ENCODE peak calls at places on chromosomes 13 and 19, in nine cellular contexts. C is upper lobe of right lung; T is NCI-H524; G is HuH-7.5; P is stimulated activated CD4-positive, alpha-beta T cell treated with anti-CD3 and anti-CD28 coated beads, Interleukin-1b, Interleukin-23, amount 100 ng/mL, for 24 hours; J is A549; O is CD8-positive, alpha-beta memory T cell; H is HFF-Myc; X is activated T-helper 1 cell treated with Interleukin-2 at 50 U/mL for 16 hours. Q is an unnamed sample.

GRCh38 chr13:91817250-91817649 is 418.8 kb downstream of the GPC5 start:
- DNase-seq in C (no peak), T (peak), G (no peak), P (no peak), J (no peak), O (no peak), H (no peak), X (no peak), Q (no peak)

GRCh38 chr19:45391871-45392665 is 12.8 kb downstream of the PPP1R13L start:
- DNase-seq in C (no peak), T (no peak), G (no peak), P (no peak), J (no peak), O (no peak), H (no peak), X (no peak), Q (no peak)

GRCh38 chr13:47853236-47853635 is 147.8 kb downstream of the SUCLA2 start:
- DNase-seq in C (no peak), T (no peak), G (no peak), P (no peak), J (no peak), O (no peak), H (no peak), X (no peak), Q (no peak)

GRCh38 chr19:30281903-30282302 is 90.3 kb upstream of the ZNF536 start:
- DNase-seq in C (no peak), T (no peak), G (no peak), P (no peak), J (no peak), O (no peak), H (no peak), X (no peak), Q (no peak)

GRCh38 chr19:7842661-7843294 is 12.8 kb downstream of the EVI5L start:
- DNase-seq in C (no peak), T (no peak), G (no peak), P (no peak), J (no peak), O (no peak), H (no peak), X (no peak), Q (no peak)

GRCh38 chr19:45791744-45792481 is 732 bp downstream of the DMWD start:
- DNase-seq in C (no peak), T (no peak), G (no peak), P (no peak), J (no peak), O (no peak), H (no peak), X (no peak), Q (no peak)

GRCh38 chr13:97944396-97945029 is 9.0 kb upstream of the IPO5 start:
- DNase-seq in C (no peak), T (peak), G (no peak), P (no peak), J (no peak), O (no peak), H (no peak), X (no peak), Q (no peak)

GRCh38 chr13:79442221-79442620 is 36.2 kb upstream of the RBM26 start:
- DNase-seq in C (no peak), T (no peak), G (no peak), P (no peak), J (no peak), O (no peak), H (no peak), X (no peak), Q (no peak)

GRCh38 chr19:29016926-29017760 is 195.8 kb downstream of the UQCRFS1 start:
- DNase-seq in C (no peak), T (no peak), G (no peak), P (no peak), J (no peak), O (no peak), H (no peak), X (no peak), Q (no peak)

GRCh38 chr13:44165895-44166496 is 207.6 kb upstream of the SERP2 start:
- DNase-seq in C (no peak), T (no peak), G (no peak), P (no peak), J (no peak), O (no peak), H (no peak), X (no peak), Q (no peak)

Q was measured in pulmonary artery endothelial cell.